ENCODE peak calls at places on chromosome 1, in five cellular contexts. K, H, L, I and X are unnamed samples.

GRCh38 chr1:153790282-153790995 is 15.2 kb downstream of the SLC27A3 start:
- DNase-seq in H (no peak), L (no peak), K (no peak), I (no peak), X (no peak)

GRCh38 chr1:38746413-38746812 is 113.2 kb downstream of the RRAGC start:
- DNase-seq in H (no peak), L (no peak), I (no peak), K (no peak), X (no peak)

GRCh38 chr1:39574646-39575045 is 1.9 kb downstream of the PABPC4 start:
- DNase-seq in L (peak), K (no peak), I (no peak), H (no peak), X (no peak)

GRCh38 chr1:190373705-190374336 is 103.8 kb downstream of the BRINP3 start:
- DNase-seq in H (peak), L (no peak), I (no peak), K (no peak), X (peak)

GRCh38 chr1:12438349-12438924 is 179.6 kb downstream of the DHRS3 start:
- DNase-seq in H (no peak), K (no peak), I (peak), L (no peak), X (no peak)

GRCh38 chr1:225877570-225877969 is 4.6 kb downstream of the TMEM63A start:
- DNase-seq in H (no peak), K (peak), I (no peak), L (peak), X (no peak)

GRCh38 chr1:84379128-84379527 is 19.2 kb upstream of the DNASE2B start:
- DNase-seq in K (no peak), H (no peak), L (no peak), I (no peak), X (no peak)

GRCh38 chr1:190475394-190476250 is 2.0 kb downstream of the BRINP3 start:
- DNase-seq in L (no peak), K (no peak), H (no peak), I (no peak), X (no peak)

GRCh38 chr1:41533016-41533730 is 48.7 kb upstream of the EDN2 start:
- DNase-seq in H (no peak), L (no peak), K (no peak), I (no peak), X (no peak)

GRCh38 chr1:31848381-31848897 is 32.6 kb upstream of the SPOCD1 start:
- DNase-seq in H (no peak), L (no peak), K (no peak), I (no peak), X (no peak)

GRCh38 chr1:11044086-11044848 is 2.8 kb downstream of the MASP2 start:
- DNase-seq in H (no peak), K (no peak), L (no peak), I (no peak), X (no peak)

GRCh38 chr1:1628656-1629429 is 3.1 kb upstream of the MMP23B start:
- DNase-seq in K (peak), H (peak), L (no peak), I (no peak), X (no peak)

GRCh38 chr1:211788626-211789025 is 41.9 kb downstream of the LPGAT1 start:
- DNase-seq in L (no peak), H (no peak), I (no peak), K (no peak), X (no peak)

GRCh38 chr1:29677028-29678024 is 441.0 kb downstream of the PTPRU start:
- DNase-seq in I (no peak), L (no peak), H (no peak), K (peak), X (no peak)

GRCh38 chr1:45772971-45773370 is 22.5 kb upstream of the IPP start:
- DNase-seq in I (peak), L (no peak), K (no peak), H (no peak), X (no peak)

GRCh38 chr1:1063945-1064831 is 9.9 kb downstream of the RNF223 start:
- DNase-seq in K (peak), H (peak), I (peak), L (peak), X (no peak)

GRCh38 chr1:35683012-35683411 is 35.7 kb downstream of the C1orf216 start:
- DNase-seq in K (no peak), H (no peak), I (peak), L (no peak), X (no peak)

GRCh38 chr1:10678395-10678794 is 118.1 kb downstream of the CASZ1 start:
- DNase-seq in H (no peak), I (no peak), K (no peak), L (no peak), X (no peak)

GRCh38 chr1:3380465-3380864 is 74.0 kb upstream of the ARHGEF16 start:
- DNase-seq in K (no peak), I (no peak), H (no peak), L (no peak), X (no peak)

GRCh38 chr1:5720484-5720883 is 271.7 kb downstream of the NPHP4 start:
- DNase-seq in H (no peak), K (no peak), L (no peak), I (no peak), X (no peak)

GRCh38 chr1:8396912-8397406 is 79.0 kb downstream of the SLC45A1 start:
- DNase-seq in I (peak), L (no peak), H (no peak), K (no peak), X (no peak)

GRCh38 chr1:2968471-2968881 is 52.8 kb upstream of the ACTRT2 start:
- DNase-seq in I (no peak), L (no peak), K (no peak), H (no peak), X (no peak)

GRCh38 chr1:85611856-85612255 is 31.3 kb downstream of the CCN1 start:
- DNase-seq in K (no peak), H (peak), I (no peak), L (no peak), X (no peak)

GRCh38 chr1:26517766-26518049 is 11.9 kb upstream of the RPS6KA1 start:
- DNase-seq in L (no peak), I (no peak), K (no peak), H (no peak), X (no peak)

GRCh38 chr1:52403566-52404115 is 582 bp downstream of the ORC1 start:
- DNase-seq in H (peak), L (peak), I (peak), K (no peak), X (peak)

GRCh38 chr1:29639156-29639736 is 402.9 kb downstream of the PTPRU start:
- DNase-seq in K (peak), H (peak), I (no peak), L (no peak), X (no peak)

GRCh38 chr1:81799939-81800740 is 594 bp upstream of the ADGRL2 start:
- DNase-seq in K (peak), H (no peak), L (no peak), I (no peak), X (peak)

GRCh38 chr1:67755160-67755559 is 70.2 kb downstream of the GADD45A start:
- DNase-seq in H (no peak), L (no peak), K (no peak), I (peak), X (no peak)

GRCh38 chr1:59815892-59816291 is 1.1 kb downstream of the HOOK1 start:
- DNase-seq in I (no peak), L (no peak), K (no peak), H (no peak), X (no peak)

GRCh38 chr1:177937931-177938330 is 31.9 kb downstream of the SEC16B start:
- DNase-seq in L (no peak), I (no peak), K (no peak), H (no peak), X (no peak)

GRCh38 chr1:26280333-26281042 is 602 bp downstream of the SH3BGRL3 start:
- DNase-seq in K (no peak), I (no peak), L (peak), H (no peak), X (no peak)

GRCh38 chr1:117076648-117077047 is 16.5 kb downstream of the TTF2 start:
- DNase-seq in L (no peak), K (no peak), H (no peak), I (no peak), X (no peak)

DNA sequence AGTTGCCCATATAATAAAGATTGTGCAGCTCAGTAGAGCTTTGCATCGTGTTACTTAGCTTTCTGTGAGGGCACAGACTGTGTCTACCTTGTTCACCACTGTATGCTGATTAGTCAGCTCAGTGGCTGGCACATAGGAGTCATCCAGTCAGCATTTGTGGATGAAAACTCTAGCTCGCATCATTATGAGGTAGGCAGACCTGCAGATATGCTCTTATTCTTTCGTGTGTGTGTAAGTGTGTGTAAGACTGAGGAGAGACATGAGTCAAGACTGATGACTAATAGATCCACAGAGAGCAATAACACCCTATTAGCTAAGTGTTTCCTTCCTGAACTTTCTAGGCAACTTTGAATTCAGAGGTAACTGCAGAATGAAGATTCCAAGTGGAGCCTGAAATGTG is 17.1 kb downstream of the TTF2 start:
- DNase-seq in L (no peak), K (no peak), H (peak), I (no peak), X (no peak)
- TF ChIP-seq YY1 in L (no peak), K (no peak), H (no peak), I (no peak), X (no peak)

DNA sequence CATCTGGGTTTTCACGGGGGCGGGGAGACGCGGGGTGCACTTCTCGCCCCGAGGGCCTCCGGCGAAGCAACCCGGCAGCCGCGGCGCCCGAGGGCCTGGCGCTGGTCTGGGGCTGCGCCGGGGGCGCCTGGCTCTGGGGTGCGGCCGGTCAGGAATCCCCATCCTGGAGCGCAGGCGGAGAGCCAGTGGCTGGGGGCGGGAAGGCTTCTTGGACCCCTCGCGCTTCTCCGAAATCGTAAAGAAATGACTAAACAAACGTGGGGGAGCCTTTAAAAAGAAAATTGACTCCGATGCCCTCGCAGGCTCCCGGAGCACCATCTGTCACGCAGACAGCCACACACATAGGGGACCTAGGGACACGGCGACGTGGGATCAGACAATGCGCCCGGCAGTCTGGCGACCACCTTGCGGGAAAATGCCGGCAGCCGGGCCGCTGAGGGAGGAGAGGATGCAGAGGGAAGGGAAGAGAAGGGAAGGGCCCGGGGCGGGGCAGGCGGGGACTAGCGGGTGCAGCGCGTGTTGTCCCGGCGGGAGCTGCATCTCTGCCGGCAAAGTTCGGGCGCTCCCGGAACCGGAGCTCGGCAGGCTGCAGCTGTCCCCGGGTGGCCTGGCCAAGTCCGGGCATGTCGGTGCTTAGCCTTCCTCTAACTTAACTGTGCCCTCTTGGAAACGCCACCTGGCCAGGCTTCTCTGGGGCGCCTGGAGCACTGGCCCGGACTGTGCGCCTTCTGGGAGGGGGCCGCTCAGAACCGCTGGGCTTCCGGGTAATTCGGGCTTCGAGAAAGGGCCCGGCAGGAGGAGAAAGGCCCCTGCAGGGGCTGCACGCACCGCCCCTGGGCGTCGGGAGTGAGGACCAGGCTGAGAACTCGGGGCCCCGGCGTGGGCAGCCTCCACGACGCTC is 1.9 kb downstream of the NHLH2 start:
- DNase-seq in K (peak), H (no peak), L (no peak), I (no peak), X (peak)
- TF ChIP-seq YY1 in K (no peak), H (no peak), L (no peak), I (no peak), X (no peak)

DNA sequence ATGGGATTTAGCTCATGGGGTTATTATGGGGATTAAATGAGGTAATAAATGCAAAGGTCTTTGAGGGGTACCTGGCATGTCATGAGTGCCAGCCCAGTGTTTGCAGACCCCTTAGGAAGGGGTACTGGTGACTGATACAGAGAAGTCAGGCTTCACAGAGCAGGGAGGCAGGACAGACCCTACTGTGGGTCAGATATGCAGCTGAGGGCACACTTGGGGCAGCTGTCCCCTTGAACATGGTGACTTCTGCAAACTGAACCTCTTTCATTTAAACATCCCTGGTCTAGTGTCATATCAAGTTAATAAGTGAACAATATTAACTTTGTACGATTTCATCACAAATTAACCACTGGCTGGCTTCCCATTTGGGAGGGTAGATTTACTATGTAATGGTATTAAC is 25.9 kb downstream of the STPG1 start:
- DNase-seq in L (no peak), I (no peak), H (no peak), K (peak), X (no peak)
- TF ChIP-seq YY1 in L (no peak), I (no peak), H (no peak), K (no peak), X (no peak)

GRCh38 chr1:230077011-230077410 is 10.0 kb downstream of the GALNT2 start:
- DNase-seq in K (no peak), H (no peak), I (no peak), L (no peak), X (no peak)

GRCh38 chr1:230074270-230074669 is 7.2 kb downstream of the GALNT2 start:
- DNase-seq in I (no peak), H (no peak), K (peak), L (no peak), X (no peak)

GRCh38 chr1:230073371-230074035 is 6.5 kb downstream of the GALNT2 start:
- DNase-seq in L (no peak), H (no peak), I (no peak), K (no peak), X (no peak)

GRCh38 chr1:230072866-230073265 is 5.8 kb downstream of the GALNT2 start:
- DNase-seq in K (no peak), L (no peak), I (no peak), H (no peak), X (no peak)

DNA sequence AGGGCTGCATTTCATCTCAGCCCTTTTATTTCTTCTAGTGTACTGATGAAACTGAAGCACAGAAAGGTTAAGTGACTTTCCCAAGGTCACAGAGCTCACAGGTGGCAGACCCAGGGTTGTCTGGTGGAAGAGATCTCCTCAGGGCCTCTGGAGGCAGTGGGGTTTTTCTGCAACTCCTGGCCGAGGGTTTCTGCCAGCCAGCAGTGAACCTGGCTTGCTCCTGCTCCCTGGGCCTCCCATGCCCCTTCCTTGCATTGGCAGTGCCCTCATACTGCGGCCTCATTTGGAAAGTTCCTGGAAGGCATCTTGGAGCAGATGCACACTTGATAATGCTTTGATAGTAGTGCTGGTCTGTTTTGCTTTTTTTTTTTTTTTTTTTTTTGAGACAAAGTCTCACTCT is 7.7 kb downstream of the GALNT2 start:
- DNase-seq in I (no peak), K (peak), H (no peak), L (no peak), X (no peak)
- TF ChIP-seq YY1 in I (no peak), K (no peak), H (no peak), L (no peak), X (no peak)